ENCODE peak calls at places on chromosomes 2 and 18, in six cellular contexts. One of them, this sample, is unnamed. For H3K27me3 and H3K36me3, the result is how much of the 10 kb centered on the place peaks cover.

GRCh38 chr2:78682781-78683180 is 342.7 kb upstream of the REG3G start:
- DNase-seq in neuronal stem cell: no peak
- DNase-seq in CD4-positive, alpha-beta memory T cell: no peak
- DNase-seq in GM12878: no peak
- DNase-seq in left ventricle myocardium inferior: no peak
- DNase-seq in aorta: no peak
- DNase-seq in this sample: no peak

GRCh38 chr2:58448065-58448507 is 207.0 kb upstream of the FANCL start:
- DNase-seq in neuronal stem cell: peak
- DNase-seq in CD4-positive, alpha-beta memory T cell: no peak
- DNase-seq in GM12878: peak
- DNase-seq in left ventricle myocardium inferior: peak
- DNase-seq in aorta: no peak
- DNase-seq in this sample: peak

GRCh38 chr2:240306185-240306584 is 129.3 kb upstream of the GPC1 start:
- DNase-seq in neuronal stem cell: no peak
- DNase-seq in CD4-positive, alpha-beta memory T cell: no peak
- DNase-seq in GM12878: no peak
- DNase-seq in left ventricle myocardium inferior: no peak
- DNase-seq in aorta: no peak
- DNase-seq in this sample: no peak

GRCh38 chr2:133146893-133147292 is 421.4 kb downstream of the NCKAP5 start:
- DNase-seq in neuronal stem cell: no peak
- DNase-seq in CD4-positive, alpha-beta memory T cell: no peak
- DNase-seq in GM12878: no peak
- DNase-seq in left ventricle myocardium inferior: no peak
- DNase-seq in aorta: no peak
- DNase-seq in this sample: no peak

GRCh38 chr2:8087480-8087840 is 594.4 kb upstream of the ID2 start:
- DNase-seq in neuronal stem cell: no peak
- DNase-seq in CD4-positive, alpha-beta memory T cell: no peak
- DNase-seq in GM12878: no peak
- DNase-seq in left ventricle myocardium inferior: no peak
- DNase-seq in aorta: no peak
- DNase-seq in this sample: no peak

GRCh38 chr18:79868811-79869541 is 71.2 kb downstream of the KCNG2 start:
- DNase-seq in neuronal stem cell: no peak
- DNase-seq in CD4-positive, alpha-beta memory T cell: no peak
- DNase-seq in GM12878: no peak
- DNase-seq in left ventricle myocardium inferior: no peak
- DNase-seq in aorta: no peak
- DNase-seq in this sample: no peak

GRCh38 chr2:214747992-214748391 is 61.5 kb downstream of the BARD1 start:
- DNase-seq in neuronal stem cell: no peak
- DNase-seq in CD4-positive, alpha-beta memory T cell: no peak
- DNase-seq in GM12878: peak
- DNase-seq in left ventricle myocardium inferior: no peak
- DNase-seq in aorta: no peak
- DNase-seq in this sample: peak

GRCh38 chr2:227890495-227891079 is 19.2 kb downstream of the DAW1 start:
- DNase-seq in neuronal stem cell: peak
- DNase-seq in CD4-positive, alpha-beta memory T cell: peak
- DNase-seq in GM12878: peak
- DNase-seq in left ventricle myocardium inferior: no peak
- DNase-seq in aorta: no peak
- DNase-seq in this sample: no peak

GRCh38 chr18:57434177-57434535 is 1.0 kb upstream of the ONECUT2 start:
- DNase-seq in neuronal stem cell: no peak
- DNase-seq in CD4-positive, alpha-beta memory T cell: no peak
- DNase-seq in GM12878: no peak
- DNase-seq in left ventricle myocardium inferior: no peak
- DNase-seq in aorta: no peak
- DNase-seq in this sample: no peak

GRCh38 chr2:120547662-120548061 is 188.0 kb upstream of the GLI2 start:
- DNase-seq in neuronal stem cell: no peak
- DNase-seq in CD4-positive, alpha-beta memory T cell: no peak
- DNase-seq in GM12878: no peak
- DNase-seq in left ventricle myocardium inferior: peak
- DNase-seq in aorta: peak
- DNase-seq in this sample: no peak

GRCh38 chr18:7754725-7755181 is 187.6 kb downstream of the PTPRM start:
- DNase-seq in neuronal stem cell: peak
- DNase-seq in CD4-positive, alpha-beta memory T cell: no peak
- DNase-seq in GM12878: no peak
- DNase-seq in left ventricle myocardium inferior: peak
- DNase-seq in aorta: no peak
- DNase-seq in this sample: no peak

GRCh38 chr2:23651187-23651983 is 266.4 kb downstream of the KLHL29 start:
- DNase-seq in neuronal stem cell: no peak
- DNase-seq in CD4-positive, alpha-beta memory T cell: no peak
- DNase-seq in GM12878: no peak
- DNase-seq in left ventricle myocardium inferior: no peak
- DNase-seq in aorta: no peak
- DNase-seq in this sample: no peak

GRCh38 chr2:127597984-127598380 is 48.0 kb upstream of the GPR17 start:
- DNase-seq in neuronal stem cell: no peak
- DNase-seq in CD4-positive, alpha-beta memory T cell: no peak
- DNase-seq in GM12878: no peak
- DNase-seq in left ventricle myocardium inferior: no peak
- DNase-seq in aorta: no peak
- DNase-seq in this sample: no peak

GRCh38 chr18:68779169-68779568 is 18.7 kb upstream of the CCDC102B start:
- DNase-seq in neuronal stem cell: no peak
- DNase-seq in CD4-positive, alpha-beta memory T cell: no peak
- DNase-seq in GM12878: no peak
- DNase-seq in left ventricle myocardium inferior: no peak
- DNase-seq in aorta: no peak
- DNase-seq in this sample: no peak

GRCh38 chr2:134245340-134245984 is 8.4 kb upstream of the MGAT5 start:
- DNase-seq in neuronal stem cell: peak
- DNase-seq in CD4-positive, alpha-beta memory T cell: peak
- DNase-seq in GM12878: no peak
- DNase-seq in left ventricle myocardium inferior: peak
- DNase-seq in aorta: peak
- DNase-seq in this sample: no peak

GRCh38 chr2:202989749-202990148 is 24.9 kb upstream of the NBEAL1 start:
- DNase-seq in neuronal stem cell: no peak
- DNase-seq in CD4-positive, alpha-beta memory T cell: no peak
- DNase-seq in GM12878: no peak
- DNase-seq in left ventricle myocardium inferior: no peak
- DNase-seq in aorta: no peak
- DNase-seq in this sample: no peak

GRCh38 chr2:159227467-159227866 is 59.0 kb downstream of the WDSUB1 start:
- DNase-seq in neuronal stem cell: no peak
- DNase-seq in CD4-positive, alpha-beta memory T cell: no peak
- DNase-seq in GM12878: no peak
- DNase-seq in left ventricle myocardium inferior: no peak
- DNase-seq in aorta: no peak
- DNase-seq in this sample: no peak

GRCh38 chr2:233413529-233414272 is 59.4 kb downstream of the DGKD start:
- DNase-seq in neuronal stem cell: no peak
- DNase-seq in CD4-positive, alpha-beta memory T cell: peak
- DNase-seq in GM12878: no peak
- DNase-seq in left ventricle myocardium inferior: peak
- DNase-seq in aorta: peak
- DNase-seq in this sample: no peak

GRCh38 chr2:205889073-205889472 is 196.9 kb downstream of the INO80D start:
- DNase-seq in neuronal stem cell: no peak
- DNase-seq in CD4-positive, alpha-beta memory T cell: no peak
- DNase-seq in GM12878: no peak
- DNase-seq in left ventricle myocardium inferior: no peak
- DNase-seq in aorta: no peak
- DNase-seq in this sample: no peak

GRCh38 chr2:106165556-106165955 is 28.5 kb downstream of the UXS1 start:
- DNase-seq in neuronal stem cell: peak
- DNase-seq in CD4-positive, alpha-beta memory T cell: no peak
- DNase-seq in GM12878: no peak
- DNase-seq in left ventricle myocardium inferior: no peak
- DNase-seq in aorta: no peak
- DNase-seq in this sample: no peak

GRCh38 chr2:68317971-68318685 is 1.6 kb downstream of the CNRIP1 start:
- DNase-seq in neuronal stem cell: no peak
- DNase-seq in CD4-positive, alpha-beta memory T cell: no peak
- DNase-seq in GM12878: no peak
- DNase-seq in left ventricle myocardium inferior: peak
- DNase-seq in aorta: no peak
- DNase-seq in this sample: no peak

GRCh38 chr18:37962316-37962966 is 396.8 kb upstream of the CELF4 start:
- DNase-seq in neuronal stem cell: peak
- DNase-seq in CD4-positive, alpha-beta memory T cell: no peak
- DNase-seq in GM12878: no peak
- DNase-seq in left ventricle myocardium inferior: no peak
- DNase-seq in aorta: no peak
- DNase-seq in this sample: no peak

GRCh38 chr18:59502222-59502898 is 143.3 kb upstream of the LMAN1 start:
- DNase-seq in neuronal stem cell: no peak
- DNase-seq in CD4-positive, alpha-beta memory T cell: no peak
- DNase-seq in GM12878: no peak
- DNase-seq in left ventricle myocardium inferior: peak
- DNase-seq in aorta: no peak
- DNase-seq in this sample: no peak

GRCh38 chr18:37537868-37538525 is 27.6 kb downstream of the CELF4 start:
- DNase-seq in neuronal stem cell: peak
- DNase-seq in CD4-positive, alpha-beta memory T cell: no peak
- DNase-seq in GM12878: no peak
- DNase-seq in left ventricle myocardium inferior: peak
- DNase-seq in aorta: peak
- DNase-seq in this sample: peak

GRCh38 chr2:158130832-158131473 is 29.3 kb downstream of the UPP2 start:
- DNase-seq in neuronal stem cell: no peak
- DNase-seq in CD4-positive, alpha-beta memory T cell: no peak
- DNase-seq in GM12878: no peak
- DNase-seq in left ventricle myocardium inferior: no peak
- DNase-seq in aorta: no peak
- DNase-seq in this sample: no peak

DNA sequence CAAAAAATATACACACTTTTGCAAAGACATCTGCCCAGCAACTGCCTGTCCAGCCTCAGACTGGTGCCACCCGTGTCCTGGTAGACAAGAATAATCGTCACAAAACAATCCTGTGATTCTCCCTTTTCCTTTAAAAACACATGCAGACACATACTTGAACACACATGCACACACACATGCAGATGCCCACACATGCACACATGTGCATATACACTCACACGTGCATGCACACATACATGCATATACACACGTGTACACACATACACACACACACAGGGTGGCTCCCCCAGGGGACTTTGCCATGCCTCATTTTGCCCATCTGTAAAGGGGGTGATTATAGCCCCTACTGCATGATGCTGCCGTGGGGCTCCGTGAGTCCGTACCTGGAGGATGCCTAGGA is 24.9 kb upstream of the ALPP start:
- DNase-seq in neuronal stem cell: no peak
- DNase-seq in CD4-positive, alpha-beta memory T cell: no peak
- DNase-seq in GM12878: no peak
- DNase-seq in left ventricle myocardium inferior: no peak
- DNase-seq in aorta: peak
- DNase-seq in this sample: no peak
- H3K27me3 ChIP-seq in neuronal stem cell: under half
- H3K27me3 ChIP-seq in CD4-positive, alpha-beta memory T cell: under half
- H3K27me3 ChIP-seq in GM12878: under half
- H3K27me3 ChIP-seq in left ventricle myocardium inferior: half or more
- H3K27me3 ChIP-seq in aorta: under half
- H3K27me3 ChIP-seq in this sample: under half

GRCh38 chr2:71074893-71075292 is 6.4 kb downstream of the NAGK start:
- DNase-seq in neuronal stem cell: no peak
- DNase-seq in CD4-positive, alpha-beta memory T cell: no peak
- DNase-seq in GM12878: no peak
- DNase-seq in left ventricle myocardium inferior: no peak
- DNase-seq in aorta: no peak
- DNase-seq in this sample: no peak

GRCh38 chr2:71071681-71072398 is 3.4 kb downstream of the NAGK start:
- DNase-seq in neuronal stem cell: no peak
- DNase-seq in CD4-positive, alpha-beta memory T cell: peak
- DNase-seq in GM12878: peak
- DNase-seq in left ventricle myocardium inferior: peak
- DNase-seq in aorta: peak
- DNase-seq in this sample: peak

GRCh38 chr2:71070294-71071025 is 2.0 kb downstream of the NAGK start:
- DNase-seq in neuronal stem cell: no peak
- DNase-seq in CD4-positive, alpha-beta memory T cell: no peak
- DNase-seq in GM12878: no peak
- DNase-seq in left ventricle myocardium inferior: no peak
- DNase-seq in aorta: no peak
- DNase-seq in this sample: peak

GRCh38 chr2:71072492-71072891 is 4.0 kb downstream of the NAGK start:
- DNase-seq in neuronal stem cell: no peak
- DNase-seq in CD4-positive, alpha-beta memory T cell: no peak
- DNase-seq in GM12878: no peak
- DNase-seq in left ventricle myocardium inferior: no peak
- DNase-seq in aorta: no peak
- DNase-seq in this sample: no peak

GRCh38 chr2:71073475-71073874 is 5.0 kb downstream of the NAGK start:
- DNase-seq in neuronal stem cell: no peak
- DNase-seq in CD4-positive, alpha-beta memory T cell: no peak
- DNase-seq in GM12878: no peak
- DNase-seq in left ventricle myocardium inferior: no peak
- DNase-seq in aorta: no peak
- DNase-seq in this sample: no peak
- H3K36me3 ChIP-seq in neuronal stem cell: half or more
- H3K36me3 ChIP-seq in CD4-positive, alpha-beta memory T cell: under half
- H3K36me3 ChIP-seq in GM12878: under half
- H3K36me3 ChIP-seq in left ventricle myocardium inferior: half or more
- H3K36me3 ChIP-seq in aorta: under half
- H3K36me3 ChIP-seq in this sample: under half

DNA sequence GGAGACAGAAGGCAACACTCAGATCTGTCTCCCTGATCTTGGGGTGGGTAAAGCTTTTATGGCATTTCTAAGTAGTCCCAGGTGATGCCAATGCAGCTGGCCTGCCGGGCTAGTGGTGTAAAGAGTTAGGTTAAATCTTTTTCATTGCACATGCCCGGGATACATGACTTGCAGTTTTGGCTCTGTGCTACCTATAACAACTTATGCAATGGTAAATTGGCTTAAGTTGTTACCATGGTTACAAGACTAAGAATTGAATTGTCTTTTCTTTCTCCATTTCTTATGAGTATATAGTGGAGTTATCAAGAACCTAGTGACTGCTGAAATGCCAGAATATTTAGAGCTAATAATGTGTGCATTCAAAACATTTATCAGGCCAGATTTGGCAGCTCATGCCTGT is 5.3 kb upstream of the FAM110C start:
- DNase-seq in neuronal stem cell: no peak
- DNase-seq in CD4-positive, alpha-beta memory T cell: no peak
- DNase-seq in GM12878: no peak
- DNase-seq in left ventricle myocardium inferior: no peak
- DNase-seq in aorta: no peak
- DNase-seq in this sample: no peak
- H3K27me3 ChIP-seq in neuronal stem cell: under half
- H3K27me3 ChIP-seq in CD4-positive, alpha-beta memory T cell: under half
- H3K27me3 ChIP-seq in GM12878: under half
- H3K27me3 ChIP-seq in left ventricle myocardium inferior: under half
- H3K27me3 ChIP-seq in aorta: under half
- H3K27me3 ChIP-seq in this sample: under half

DNA sequence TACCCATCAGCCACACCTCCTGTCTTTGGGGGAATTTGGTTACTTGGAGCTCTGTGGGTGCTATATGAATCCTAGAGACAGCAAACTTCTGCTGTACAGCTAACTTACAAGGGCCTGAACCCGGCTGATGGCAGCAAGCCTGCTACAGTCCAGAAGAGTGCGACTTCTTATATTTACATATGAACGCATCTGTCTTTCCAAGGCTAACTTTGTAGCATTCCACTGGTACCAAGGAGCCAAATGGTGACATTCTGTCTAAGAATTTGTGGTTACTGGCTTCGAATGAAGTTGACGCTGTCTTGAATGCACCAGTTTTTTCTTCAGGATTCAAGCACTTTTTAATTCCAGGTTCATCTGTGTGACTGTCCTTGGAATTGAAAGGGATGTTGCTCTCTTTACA is 42.5 kb downstream of the THUMPD2 start:
- DNase-seq in neuronal stem cell: no peak
- DNase-seq in CD4-positive, alpha-beta memory T cell: no peak
- DNase-seq in GM12878: no peak
- DNase-seq in left ventricle myocardium inferior: no peak
- DNase-seq in aorta: peak
- DNase-seq in this sample: no peak
- H3K36me3 ChIP-seq in neuronal stem cell: under half
- H3K36me3 ChIP-seq in CD4-positive, alpha-beta memory T cell: under half
- H3K36me3 ChIP-seq in GM12878: under half
- H3K36me3 ChIP-seq in left ventricle myocardium inferior: half or more
- H3K36me3 ChIP-seq in aorta: under half
- H3K36me3 ChIP-seq in this sample: under half